ENCODE peak calls at places on chromosomes 12 and 14, in five cellular contexts. P, D, Z, F and Y are unnamed samples.

GRCh38 chr14:45359766-45360165 is 106.8 kb upstream of the MIS18BP1 start:
- DNase-seq in P (no peak), D (no peak), Z (no peak), F (peak; percentile 4), Y (peak; percentile 32)

GRCh38 chr14:55600784-55601561 is 21.0 kb downstream of the KTN1 start:
- DNase-seq in P (no peak), D (no peak), Z (no peak), F (peak; percentile 47), Y (peak; percentile 63)

GRCh38 chr12:46892034-46892705 is 66.4 kb upstream of the SLC38A4 start:
- DNase-seq in P (peak; percentile 13), D (no peak), Z (no peak), F (no peak), Y (no peak)

GRCh38 chr12:75884465-75884985 is 147.1 kb downstream of the PHLDA1 start:
- DNase-seq in P (no peak), D (no peak), Z (no peak), F (no peak), Y (no peak)

GRCh38 chr14:69493791-69494190 is 9.3 kb downstream of the PLEKHD1 start:
- DNase-seq in P (no peak), D (no peak), Z (no peak), F (no peak), Y (no peak)

GRCh38 chr12:98725481-98726247 is 80.6 kb downstream of the APAF1 start:
- DNase-seq in P (peak; percentile 48), D (no peak), Z (peak; percentile 26), F (peak; percentile 85), Y (peak; percentile 68)

GRCh38 chr12:98814254-98814653 is 169.2 kb downstream of the APAF1 start:
- DNase-seq in P (no peak), D (no peak), Z (no peak), F (no peak), Y (peak; percentile 19)

GRCh38 chr14:55103005-55103640 is 25.9 kb upstream of the LGALS3 start:
- DNase-seq in P (peak; percentile 79), D (peak; percentile 67), Z (peak; percentile 76), F (peak; percentile 98), Y (peak; percentile 96)

GRCh38 chr14:54691525-54692260 is 124.8 kb downstream of the SAMD4A start:
- DNase-seq in P (peak; percentile 92), D (peak; percentile 56), Z (no peak), F (peak; percentile 86), Y (peak; percentile 78)

GRCh38 chr12:115632323-115632722 is 645.2 kb downstream of the MED13L start:
- DNase-seq in P (no peak), D (no peak), Z (no peak), F (peak; percentile 23), Y (peak; percentile 51)

GRCh38 chr14:37599527-37600368 is 4.3 kb downstream of the TTC6 start:
- DNase-seq in P (no peak), D (no peak), Z (no peak), F (no peak), Y (no peak)

GRCh38 chr14:104239866-104240301 is 101.5 kb downstream of the KIF26A start:
- DNase-seq in P (no peak), D (no peak), Z (no peak), F (no peak), Y (no peak)

GRCh38 chr14:56660677-56661389 is 81.2 kb downstream of the TMEM260 start:
- DNase-seq in P (no peak), D (no peak), Z (no peak), F (no peak), Y (no peak)

GRCh38 chr12:16599081-16599480 is 6.9 kb downstream of the LMO3 start:
- DNase-seq in P (no peak), D (no peak), Z (no peak), F (no peak), Y (no peak)

GRCh38 chr12:116262741-116263140 is 14.8 kb downstream of the MED13L start:
- DNase-seq in P (no peak), D (no peak), Z (no peak), F (no peak), Y (no peak)

GRCh38 chr14:92407395-92407794 is 84.4 kb downstream of the SLC24A4 start:
- DNase-seq in P (no peak), D (no peak), Z (no peak), F (no peak), Y (no peak)

GRCh38 chr12:131076791-131077747 is 123.4 kb downstream of the ADGRD1 start:
- DNase-seq in P (no peak), D (no peak), Z (no peak), F (no peak), Y (no peak)

GRCh38 chr12:45219621-45220020 is 3.7 kb downstream of the ANO6 start:
- DNase-seq in P (no peak), D (no peak), Z (no peak), F (no peak), Y (no peak)

GRCh38 chr12:85279449-85280137 is 427 bp upstream of the ALX1 start:
- DNase-seq in P (no peak), D (no peak), Z (no peak), F (peak; percentile 66), Y (peak; percentile 3)

GRCh38 chr14:29220077-29220476 is 453.5 kb downstream of the FOXG1 start:
- DNase-seq in P (no peak), D (no peak), Z (no peak), F (no peak), Y (no peak)

GRCh38 chr12:66693901-66694513 is 15.1 kb upstream of the GRIP1 start:
- DNase-seq in P (no peak), D (no peak), Z (peak; percentile 17), F (peak; percentile 79), Y (peak; percentile 78)

GRCh38 chr12:93802698-93803097 is 125.5 kb downstream of the CRADD start:
- DNase-seq in P (no peak), D (no peak), Z (no peak), F (peak; percentile 78), Y (peak; percentile 59)

GRCh38 chr14:31884776-31885379 is 192.2 kb upstream of the ARHGAP5 start:
- DNase-seq in P (no peak), D (no peak), Z (no peak), F (peak; percentile 63), Y (no peak)

GRCh38 chr12:45369065-45369464 is 153.2 kb downstream of the ANO6 start:
- DNase-seq in P (no peak), D (no peak), Z (peak; percentile 28), F (peak; percentile 88), Y (peak; percentile 63)

GRCh38 chr12:46371718-46372130 is 849 bp downstream of the SLC38A2 start:
- DNase-seq in P (no peak), D (peak; percentile 70), Z (no peak), F (peak; percentile 77), Y (peak; percentile 67)

GRCh38 chr12:23534196-23534595 is 415.3 kb downstream of the SOX5 start:
- DNase-seq in P (no peak), D (no peak), Z (no peak), F (no peak), Y (no peak)

GRCh38 chr12:23535441-23535840 is 414.0 kb downstream of the SOX5 start:
- DNase-seq in P (no peak), D (no peak), Z (no peak), F (no peak), Y (no peak)

GRCh38 chr12:23533699-23534098 is 415.8 kb downstream of the SOX5 start:
- DNase-seq in P (no peak), D (no peak), Z (no peak), F (no peak), Y (no peak)

GRCh38 chr12:23536293-23536692 is 413.2 kb downstream of the SOX5 start:
- DNase-seq in P (no peak), D (peak; percentile 84), Z (no peak), F (no peak), Y (no peak)

GRCh38 chr12:23533295-23533694 is 416.2 kb downstream of the SOX5 start:
- DNase-seq in P (no peak), D (no peak), Z (no peak), F (no peak), Y (no peak)
- H3K4me3 ChIP-seq in P (no peak overlapping the region), D (no peak overlapping the region), Z (no peak overlapping the region), F (no peak overlapping the region), Y (no peak overlapping the region)

GRCh38 chr12:26187014-26187413 is 8.4 kb upstream of the SSPN start:
- DNase-seq in P (no peak), D (no peak), Z (no peak), F (no peak), Y (no peak)

GRCh38 chr12:26187429-26187828 is 7.9 kb upstream of the SSPN start:
- DNase-seq in P (no peak), D (no peak), Z (no peak), F (no peak), Y (peak; percentile 25)

GRCh38 chr12:26185532-26186320 is 9.6 kb upstream of the SSPN start:
- DNase-seq in P (no peak), D (no peak), Z (no peak), F (no peak), Y (no peak)

GRCh38 chr12:26188132-26188531 is 7.2 kb upstream of the SSPN start:
- DNase-seq in P (no peak), D (no peak), Z (peak; percentile 36), F (peak; percentile 80), Y (peak; percentile 77)

GRCh38 chr12:26188641-26189040 is 6.7 kb upstream of the SSPN start:
- DNase-seq in P (no peak), D (no peak), Z (no peak), F (no peak), Y (no peak)
- TF ChIP-seq CTCF in P (no peak), D (no peak), Z (no peak), F (no peak), Y (no peak)

GRCh38 chr14:75429562-75429961 is 1.7 kb downstream of the JDP2 start:
- DNase-seq in P (no peak), D (no peak), Z (no peak), F (no peak), Y (no peak)
- H3K4me3 ChIP-seq in P (no peak overlapping the region), D (peak overlapping the region; percentile 85), Z (peak overlapping the region; percentile 77), F (peak overlapping the region; percentile 80), Y (peak overlapping the region; percentile 80)

DNA sequence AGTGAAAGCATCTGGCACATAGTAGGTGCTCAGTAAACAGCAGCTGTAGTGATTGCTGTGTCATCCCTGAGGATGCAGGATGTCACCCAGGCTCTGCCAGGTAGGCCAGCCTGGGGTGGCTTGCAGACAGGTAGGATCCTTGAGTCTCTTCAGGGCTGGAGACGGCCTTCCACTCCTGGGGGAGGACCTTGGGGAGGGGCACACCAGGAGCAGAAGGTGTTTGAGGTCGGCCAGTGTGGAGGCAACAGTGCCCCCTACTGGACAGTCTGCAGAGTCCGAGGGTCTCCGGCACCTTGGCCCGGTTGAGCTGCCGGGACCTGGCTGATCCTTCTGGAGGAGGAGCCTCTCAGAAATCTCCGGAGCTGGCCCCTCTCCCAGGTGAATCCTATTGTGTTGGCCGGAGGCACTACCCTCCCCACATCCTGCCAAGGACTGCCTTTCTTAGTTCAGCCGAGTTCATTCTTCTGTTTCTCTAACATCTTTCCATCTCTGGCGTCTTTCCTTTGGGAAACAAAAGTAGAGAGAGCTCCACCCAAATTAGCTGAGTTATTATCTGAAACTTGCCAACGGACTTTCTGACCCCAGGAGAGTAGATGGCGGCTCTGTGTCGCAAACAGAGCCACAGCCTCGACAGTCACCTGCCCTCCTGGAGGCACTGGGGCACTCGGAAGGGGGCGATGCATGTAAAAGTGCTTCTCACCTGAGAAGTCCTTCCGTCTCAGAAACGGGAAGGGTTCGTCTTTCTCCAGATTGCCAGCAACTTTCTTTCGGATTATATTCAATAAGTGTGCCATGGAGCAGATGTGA is 41.9 kb upstream of the CLMN start:
- DNase-seq in P (no peak), D (peak; percentile 28), Z (no peak), F (no peak), Y (peak; percentile 20)
- TF ChIP-seq CTCF in P (peak; percentile 57), D (no peak), Z (peak; percentile 44), F (no peak), Y (peak; percentile 57)

GRCh38 chr12:8145754-8146415 is 10.9 kb upstream of the ZNF705A start:
- DNase-seq in P (peak; percentile 31), D (no peak), Z (peak; percentile 82), F (peak; percentile 77), Y (peak; percentile 93)

GRCh38 chr12:8146416-8146771 is 10.4 kb upstream of the ZNF705A start:
- DNase-seq in P (no peak), D (no peak), Z (no peak), F (no peak), Y (no peak)
- H3K4me3 ChIP-seq in P (no peak overlapping the region), D (no peak overlapping the region), Z (no peak overlapping the region), F (peak overlapping the region; percentile 40), Y (peak overlapping the region; percentile 49)